ENCODE peak calls at places on chromosomes 6 and 20, in seven cellular contexts. One of them, this sample, is unnamed.

GRCh38 chr6:19549109-19549508 is 288.1 kb upstream of the ID4 start:
- DNase-seq in H1: no peak
- DNase-seq in SK-N-SH: no peak
- DNase-seq in GM12878: no peak
- DNase-seq in K562: no peak
- DNase-seq in HepG2: no peak
- DNase-seq in GM12891: no peak
- DNase-seq in this sample: no peak

GRCh38 chr20:63067266-63067635 is 60.5 kb upstream of the BHLHE23 start:
- DNase-seq in GM12891: no peak
- DNase-seq in SK-N-SH: no peak
- DNase-seq in H1: no peak
- DNase-seq in GM12878: no peak
- DNase-seq in HepG2: no peak
- DNase-seq in K562: no peak
- DNase-seq in this sample: no peak

GRCh38 chr6:106083618-106084017 is 2.5 kb upstream of the PRDM1 start:
- DNase-seq in K562: no peak
- DNase-seq in GM12891: no peak
- DNase-seq in GM12878: no peak
- DNase-seq in HepG2: no peak
- DNase-seq in H1: no peak
- DNase-seq in SK-N-SH: no peak
- DNase-seq in this sample: no peak

GRCh38 chr6:11062083-11062482 is 18.0 kb upstream of the ELOVL2 start:
- DNase-seq in GM12878: no peak
- DNase-seq in K562: no peak
- DNase-seq in H1: no peak
- DNase-seq in SK-N-SH: no peak
- DNase-seq in GM12891: no peak
- DNase-seq in HepG2: no peak
- DNase-seq in this sample: no peak

GRCh38 chr6:125945378-125946141 is 11.0 kb upstream of the HINT3 start:
- DNase-seq in SK-N-SH: no peak
- DNase-seq in HepG2: peak
- DNase-seq in GM12891: no peak
- DNase-seq in H1: no peak
- DNase-seq in K562: peak
- DNase-seq in GM12878: no peak
- DNase-seq in this sample: no peak

GRCh38 chr20:62571667-62572344 is 70.5 kb upstream of the SLCO4A1 start:
- DNase-seq in GM12878: no peak
- DNase-seq in SK-N-SH: peak
- DNase-seq in K562: peak
- DNase-seq in HepG2: peak
- DNase-seq in H1: no peak
- DNase-seq in GM12891: peak
- DNase-seq in this sample: no peak

GRCh38 chr6:122494665-122495272 is 23.2 kb upstream of the SERINC1 start:
- DNase-seq in H1: no peak
- DNase-seq in K562: no peak
- DNase-seq in GM12878: no peak
- DNase-seq in SK-N-SH: no peak
- DNase-seq in HepG2: no peak
- DNase-seq in GM12891: no peak
- DNase-seq in this sample: no peak

GRCh38 chr6:19325335-19325789 is 511.8 kb upstream of the ID4 start:
- DNase-seq in SK-N-SH: no peak
- DNase-seq in H1: no peak
- DNase-seq in K562: no peak
- DNase-seq in GM12891: no peak
- DNase-seq in GM12878: no peak
- DNase-seq in HepG2: no peak
- DNase-seq in this sample: no peak

GRCh38 chr6:16396497-16397319 is 158.3 kb downstream of the GMPR start:
- DNase-seq in HepG2: no peak
- DNase-seq in GM12878: no peak
- DNase-seq in GM12891: no peak
- DNase-seq in K562: no peak
- DNase-seq in H1: no peak
- DNase-seq in SK-N-SH: no peak
- DNase-seq in this sample: no peak

DNA sequence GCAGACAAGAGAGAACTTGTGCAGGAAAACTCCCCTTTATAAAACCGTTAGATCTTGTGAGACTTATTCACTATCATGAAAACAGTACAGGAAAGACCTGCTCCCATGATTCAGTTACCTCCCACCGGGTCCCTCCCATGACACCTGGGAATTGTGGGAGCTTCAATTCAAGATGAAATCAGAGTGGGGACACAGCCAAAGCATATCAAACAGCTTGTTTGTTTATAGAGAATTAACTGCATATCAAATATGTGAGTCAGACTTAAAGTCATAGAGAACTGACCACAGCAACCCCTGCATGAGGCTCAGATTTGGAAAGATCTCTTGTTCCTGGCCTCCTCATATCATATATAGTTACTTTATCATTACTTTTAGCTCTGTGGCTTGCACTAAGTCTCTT is 29.1 kb upstream of the HDAC2 start:
- DNase-seq in H1: no peak
- DNase-seq in GM12878: no peak
- DNase-seq in K562: no peak
- DNase-seq in SK-N-SH: no peak
- DNase-seq in HepG2: no peak
- DNase-seq in GM12891: no peak
- DNase-seq in this sample: no peak
- TF ChIP-seq TAF1 in H1: no peak
- TF ChIP-seq TAF1 in GM12878: no peak
- TF ChIP-seq TAF1 in K562: no peak
- TF ChIP-seq TAF1 in SK-N-SH: no peak
- TF ChIP-seq TAF1 in HepG2: no peak
- TF ChIP-seq TAF1 in GM12891: no peak
- TF ChIP-seq TAF1 in this sample: no peak

DNA sequence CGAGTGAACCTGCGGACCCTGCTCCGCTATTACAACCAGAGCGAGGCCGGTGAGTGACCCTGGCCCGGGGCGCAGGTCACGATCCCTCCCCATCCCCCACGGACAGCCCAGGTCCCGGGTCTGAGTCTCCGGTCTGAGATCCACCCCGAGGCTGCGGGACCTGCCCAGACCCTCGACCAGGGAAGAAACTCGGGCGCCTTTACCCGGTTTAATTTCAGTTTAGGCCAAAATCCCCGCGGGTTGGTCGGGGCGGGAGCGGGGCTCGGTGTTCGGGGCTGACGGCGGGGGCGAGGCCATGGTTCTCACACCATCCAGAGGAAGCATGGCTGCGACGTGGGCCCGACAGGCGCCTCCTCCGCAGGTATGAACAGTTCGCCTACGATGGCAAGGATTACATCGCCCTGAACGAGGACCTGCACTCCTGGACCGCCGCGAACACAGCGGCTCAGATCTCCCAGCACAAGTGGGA is 46.9 kb upstream of the TRIM26 start:
- DNase-seq in SK-N-SH: no peak
- DNase-seq in GM12878: no peak
- DNase-seq in H1: peak
- DNase-seq in GM12891: peak
- DNase-seq in HepG2: no peak
- DNase-seq in K562: no peak
- DNase-seq in this sample: no peak
- TF ChIP-seq TAF1 in SK-N-SH: no peak
- TF ChIP-seq TAF1 in GM12878: no peak
- TF ChIP-seq TAF1 in H1: no peak
- TF ChIP-seq TAF1 in GM12891: no peak
- TF ChIP-seq TAF1 in HepG2: no peak
- TF ChIP-seq TAF1 in K562: no peak
- TF ChIP-seq TAF1 in this sample: no peak

GRCh38 chr20:2919518-2920245 is 46.4 kb downstream of the PTPRA start:
- DNase-seq in SK-N-SH: no peak
- DNase-seq in HepG2: no peak
- DNase-seq in H1: no peak
- DNase-seq in GM12891: no peak
- DNase-seq in K562: no peak
- DNase-seq in GM12878: no peak
- DNase-seq in this sample: no peak

GRCh38 chr20:2917266-2917665 is 44.0 kb downstream of the PTPRA start:
- DNase-seq in SK-N-SH: no peak
- DNase-seq in HepG2: no peak
- DNase-seq in GM12878: no peak
- DNase-seq in GM12891: no peak
- DNase-seq in H1: no peak
- DNase-seq in K562: no peak
- DNase-seq in this sample: no peak

GRCh38 chr20:2922957-2923356 is 49.7 kb downstream of the PTPRA start:
- DNase-seq in HepG2: no peak
- DNase-seq in H1: no peak
- DNase-seq in GM12878: no peak
- DNase-seq in K562: no peak
- DNase-seq in SK-N-SH: no peak
- DNase-seq in GM12891: no peak
- DNase-seq in this sample: no peak

GRCh38 chr20:2918096-2919049 is 45.1 kb downstream of the PTPRA start:
- DNase-seq in GM12878: no peak
- DNase-seq in HepG2: no peak
- DNase-seq in H1: no peak
- DNase-seq in SK-N-SH: no peak
- DNase-seq in K562: no peak
- DNase-seq in GM12891: no peak
- DNase-seq in this sample: no peak

DNA sequence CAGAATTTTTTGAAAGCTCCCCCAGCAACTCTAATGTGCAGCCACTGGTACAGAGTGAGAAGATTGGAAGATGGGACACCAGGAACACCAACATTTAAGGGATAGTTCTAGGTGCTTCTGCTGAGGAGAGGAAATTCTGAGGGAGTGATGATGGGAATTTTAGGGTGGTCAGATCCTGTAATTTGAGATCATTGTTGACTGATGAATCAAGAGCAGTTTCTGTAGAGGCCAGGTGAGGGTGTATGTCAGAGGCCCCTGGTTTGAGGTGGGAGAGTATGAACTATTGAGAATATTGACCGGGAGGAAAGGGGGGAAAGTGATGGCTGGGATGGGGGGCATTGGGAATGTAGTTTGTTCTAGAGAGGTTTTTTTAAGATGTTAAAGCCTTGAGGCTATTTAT is 47.2 kb downstream of the PTPRA start:
- DNase-seq in H1: no peak
- DNase-seq in GM12878: no peak
- DNase-seq in HepG2: no peak
- DNase-seq in SK-N-SH: no peak
- DNase-seq in K562: no peak
- DNase-seq in GM12891: no peak
- DNase-seq in this sample: no peak
- TF ChIP-seq TAF1 in H1: no peak
- TF ChIP-seq TAF1 in GM12878: no peak
- TF ChIP-seq TAF1 in HepG2: no peak
- TF ChIP-seq TAF1 in SK-N-SH: no peak
- TF ChIP-seq TAF1 in K562: no peak
- TF ChIP-seq TAF1 in GM12891: no peak
- TF ChIP-seq TAF1 in this sample: no peak

GRCh38 chr6:27754408-27754782 is 157.8 kb downstream of the OR2B2 start:
- DNase-seq in K562: no peak
- DNase-seq in HepG2: no peak
- DNase-seq in H1: no peak
- DNase-seq in GM12878: no peak
- DNase-seq in GM12891: no peak
- DNase-seq in SK-N-SH: no peak
- DNase-seq in this sample: no peak

GRCh38 chr6:27755768-27756167 is 156.4 kb downstream of the OR2B2 start:
- DNase-seq in GM12878: no peak
- DNase-seq in HepG2: no peak
- DNase-seq in H1: no peak
- DNase-seq in GM12891: no peak
- DNase-seq in SK-N-SH: no peak
- DNase-seq in K562: no peak
- DNase-seq in this sample: no peak

GRCh38 chr6:27758471-27758870 is 153.7 kb downstream of the OR2B2 start:
- DNase-seq in HepG2: no peak
- DNase-seq in K562: peak
- DNase-seq in SK-N-SH: no peak
- DNase-seq in GM12878: no peak
- DNase-seq in GM12891: no peak
- DNase-seq in H1: no peak
- DNase-seq in this sample: no peak

GRCh38 chr6:27759930-27760329 is 152.3 kb downstream of the OR2B2 start:
- DNase-seq in GM12891: no peak
- DNase-seq in K562: peak
- DNase-seq in HepG2: no peak
- DNase-seq in GM12878: no peak
- DNase-seq in SK-N-SH: no peak
- DNase-seq in H1: no peak
- DNase-seq in this sample: no peak

DNA sequence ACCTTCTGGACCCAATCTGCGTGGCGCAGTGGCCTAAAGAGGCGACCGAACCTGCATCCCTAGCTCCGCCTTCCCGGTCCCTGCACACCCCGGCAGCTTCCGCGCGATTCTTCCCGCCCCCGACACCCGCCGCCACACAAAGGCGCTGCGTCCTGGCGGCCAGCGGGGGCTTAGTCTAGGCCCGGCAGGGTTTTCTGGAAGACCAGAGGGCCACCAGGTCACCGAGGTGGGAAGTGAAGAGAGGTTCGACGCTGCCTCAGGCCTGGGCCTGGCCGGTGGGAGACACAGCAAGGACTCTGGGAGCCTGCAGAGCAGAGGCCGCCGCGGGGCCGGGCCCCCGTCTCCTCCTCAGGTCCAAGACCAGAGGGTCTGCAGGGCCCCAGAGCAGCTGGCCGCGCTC is 154.9 kb downstream of the OR2B2 start:
- DNase-seq in GM12891: no peak
- DNase-seq in K562: peak
- DNase-seq in SK-N-SH: no peak
- DNase-seq in HepG2: no peak
- DNase-seq in H1: peak
- DNase-seq in GM12878: no peak
- DNase-seq in this sample: no peak
- TF ChIP-seq TAF1 in GM12891: no peak
- TF ChIP-seq TAF1 in K562: peak
- TF ChIP-seq TAF1 in SK-N-SH: no peak
- TF ChIP-seq TAF1 in HepG2: no peak
- TF ChIP-seq TAF1 in H1: peak
- TF ChIP-seq TAF1 in GM12878: peak
- TF ChIP-seq TAF1 in this sample: no peak